ENCODE peak calls at places on chromosome 13, in four cellular contexts. C is left cardiac atrium, N is neural crest cell, Q is upper lobe of right lung. B is an unnamed sample.

GRCh38 chr13:26132756-26133155 is 80.9 kb upstream of the SHISA2 start:
- DNase-seq in C (no peak), N (no peak), Q (no peak), B (peak; percentile 53)

GRCh38 chr13:64410654-64411053 is 2819.5 kb downstream of the PCDH9 start:
- DNase-seq in C (no peak), N (no peak), Q (no peak), B (no peak)

GRCh38 chr13:108915095-108915633 is 285.8 kb downstream of the MYO16 start:
- DNase-seq in Q (no peak), N (no peak), C (no peak), B (peak; percentile 85)

GRCh38 chr13:82330499-82330898 is 1551.8 kb downstream of the SLITRK1 start:
- DNase-seq in N (no peak), Q (no peak), C (no peak), B (peak; percentile 14)

GRCh38 chr13:65965496-65965895 is 1264.6 kb downstream of the PCDH9 start:
- DNase-seq in Q (no peak), C (no peak), N (no peak), B (no peak)

GRCh38 chr13:43036386-43037220 is 13.2 kb downstream of the DNAJC15 start:
- DNase-seq in C (peak; percentile 73), Q (peak; percentile 70), N (no peak), B (no peak)

GRCh38 chr13:84653915-84654534 is 771.8 kb upstream of the SLITRK1 start:
- DNase-seq in N (no peak), C (peak; percentile 28), Q (no peak), B (no peak)

GRCh38 chr13:83943530-83944279 is 61.4 kb upstream of the SLITRK1 start:
- DNase-seq in N (no peak), C (no peak), Q (no peak), B (no peak)

GRCh38 chr13:109567315-109567714 is 219.1 kb downstream of the IRS2 start:
- DNase-seq in N (no peak), Q (no peak), C (no peak), B (no peak)

GRCh38 chr13:111853766-111854165 is 213.2 kb upstream of the SOX1 start:
- DNase-seq in Q (no peak), C (no peak), N (no peak), B (no peak)

GRCh38 chr13:51861728-51862300 is at the start of gene CCDC70:
- DNase-seq in N (no peak), C (no peak), Q (no peak), B (no peak)

GRCh38 chr13:20465218-20465879 is 60.3 kb downstream of the CRYL1 start:
- DNase-seq in C (no peak), N (no peak), Q (no peak), B (peak; percentile 10)

GRCh38 chr13:42720116-42720857 is 61.1 kb upstream of the FAM216B start:
- DNase-seq in C (peak; percentile 26), N (no peak), Q (no peak), B (peak; percentile 7)

GRCh38 chr13:64553411-64554129 is 2676.6 kb downstream of the PCDH9 start:
- DNase-seq in C (no peak), N (no peak), Q (no peak), B (no peak)

GRCh38 chr13:26619321-26619720 is 61.8 kb downstream of the WASF3 start:
- DNase-seq in C (no peak), Q (no peak), N (no peak), B (no peak)

GRCh38 chr13:101942038-101942437 is 459.8 kb downstream of the FGF14 start:
- DNase-seq in C (no peak), N (peak; percentile 24), Q (no peak), B (peak; percentile 8)

GRCh38 chr13:73981595-73981994 is 152.6 kb downstream of the KLF12 start:
- DNase-seq in C (no peak), Q (no peak), N (no peak), B (no peak)

GRCh38 chr13:73922728-73923393 is 211.3 kb downstream of the KLF12 start:
- DNase-seq in N (no peak), C (no peak), Q (no peak), B (no peak)

GRCh38 chr13:93915269-93915809 is 564.1 kb downstream of the DCT start:
- DNase-seq in C (no peak), N (no peak), Q (no peak), B (no peak)

GRCh38 chr13:29707876-29708543 is 112.5 kb upstream of the SLC7A1 start:
- DNase-seq in N (no peak), C (peak; percentile 35), Q (no peak), B (peak; percentile 54)

GRCh38 chr13:38888309-38888708 is 102.3 kb downstream of the STOML3 start:
- DNase-seq in C (no peak), Q (no peak), N (no peak), B (no peak)

GRCh38 chr13:58542530-58542929 is 911.0 kb downstream of the PCDH17 start:
- DNase-seq in C (no peak), Q (no peak), N (no peak), B (no peak)

GRCh38 chr13:30551194-30551593 is 66.5 kb upstream of the USPL1 start:
- DNase-seq in Q (no peak), C (no peak), N (no peak), B (peak; percentile 14)

GRCh38 chr13:48586591-48587103 is 53.8 kb upstream of the RCBTB2 start:
- DNase-seq in N (no peak), C (peak; percentile 77), Q (no peak), B (peak; percentile 95)

GRCh38 chr13:28978574-28978973 is 158.4 kb downstream of the MTUS2 start:
- DNase-seq in N (no peak), Q (no peak), C (no peak), B (no peak)

GRCh38 chr13:36131215-36131930 is at the start of gene DCLK1:
- DNase-seq in Q (peak; percentile 75), C (peak; percentile 77), N (peak; percentile 60), B (peak; percentile 9)

GRCh38 chr13:114011226-114011625 is 37.4 kb upstream of the C13orf46 start:
- DNase-seq in C (peak; percentile 12), N (no peak), Q (no peak), B (no peak)

GRCh38 chr13:44437356-44438233 is 64.0 kb downstream of the SERP2 start:
- DNase-seq in C (no peak), Q (no peak), N (no peak), B (peak; percentile 69)

GRCh38 chr13:94362411-94362909 is 117.0 kb downstream of the DCT start:
- DNase-seq in Q (no peak), N (peak; percentile 63), C (peak; percentile 45), B (peak; percentile 87)

GRCh38 chr13:35190241-35190640 is 248.2 kb downstream of the NBEA start:
- DNase-seq in Q (no peak), N (no peak), C (no peak), B (no peak)